ENCODE peak calls at places on chromosomes 6 and 20, in seven cellular contexts. J, R, S, N, B, H and O are unnamed samples. For H3K36me3 and H3K9me3, the result is how much of the 10 kb centered on the place peaks cover.

GRCh38 chr6:113820751-113821150 is 36.4 kb upstream of the MARCKS start:
- DNase-seq in J (no peak), R (peak), S (no peak), N (no peak), B (no peak), H (no peak), O (no peak)

GRCh38 chr6:119484598-119484997 is 135.0 kb upstream of the MAN1A1 start:
- DNase-seq in J (no peak), R (peak), S (no peak), N (no peak), B (no peak), H (no peak), O (no peak)

GRCh38 chr6:136795996-136796395 is 3.7 kb upstream of the MAP3K5 start:
- DNase-seq in J (no peak), R (no peak), S (no peak), N (no peak), B (no peak), H (no peak), O (no peak)

GRCh38 chr20:48390981-48391380 is 436.8 kb downstream of the PREX1 start:
- DNase-seq in J (no peak), R (no peak), S (no peak), N (no peak), B (no peak), H (no peak), O (no peak)

GRCh38 chr6:112310439-112311154 is 36.5 kb upstream of the RFPL4B start:
- DNase-seq in J (no peak), R (no peak), S (no peak), N (no peak), B (no peak), H (no peak), O (no peak)

GRCh38 chr6:122289721-122290501 is 109.5 kb upstream of the HSF2 start:
- DNase-seq in J (no peak), R (peak), S (no peak), N (no peak), B (no peak), H (no peak), O (no peak)

GRCh38 chr6:1497593-1498105 is 108.3 kb downstream of the FOXF2 start:
- DNase-seq in J (no peak), R (no peak), S (no peak), N (no peak), B (no peak), H (no peak), O (no peak)

GRCh38 chr6:13261464-13261994 is 66.8 kb downstream of the TBC1D7 start:
- DNase-seq in J (peak), R (no peak), S (no peak), N (no peak), B (no peak), H (peak), O (no peak)

GRCh38 chr6:160261991-160262718 is 3.5 kb upstream of the SLC22A2 start:
- DNase-seq in J (no peak), R (no peak), S (no peak), N (no peak), B (no peak), H (peak), O (no peak)

GRCh38 chr6:41228616-41229015 is 467 bp downstream of the TREML4 start:
- DNase-seq in J (no peak), R (peak), S (no peak), N (no peak), B (no peak), H (no peak), O (no peak)

GRCh38 chr6:101116337-101116736 is 235.2 kb upstream of the ASCC3 start:
- DNase-seq in J (no peak), R (no peak), S (no peak), N (no peak), B (no peak), H (no peak), O (no peak)

GRCh38 chr20:64212750-64213149 is 42.8 kb upstream of the PCMTD2 start:
- DNase-seq in J (no peak), R (peak), S (peak), N (no peak), B (no peak), H (no peak), O (peak)

GRCh38 chr6:42781811-42782688 is at the start of gene BICRAL:
- DNase-seq in J (peak), R (peak), S (peak), N (peak), B (peak), H (peak), O (peak)

GRCh38 chr6:114162691-114163090 is 180.1 kb downstream of the HS3ST5 start:
- DNase-seq in J (no peak), R (no peak), S (no peak), N (no peak), B (no peak), H (no peak), O (no peak)

GRCh38 chr6:12164508-12164770 is 125.7 kb upstream of the EDN1 start:
- DNase-seq in J (no peak), R (peak), S (no peak), N (no peak), B (no peak), H (no peak), O (no peak)

GRCh38 chr6:12165297-12165696 is 124.9 kb upstream of the EDN1 start:
- DNase-seq in J (no peak), R (no peak), S (no peak), N (no peak), B (no peak), H (no peak), O (no peak)

GRCh38 chr6:12163744-12164507 is 126.2 kb upstream of the EDN1 start:
- DNase-seq in J (no peak), R (no peak), S (no peak), N (no peak), B (no peak), H (no peak), O (no peak)

GRCh38 chr6:12162203-12162602 is 128.0 kb upstream of the EDN1 start:
- DNase-seq in J (no peak), R (no peak), S (no peak), N (no peak), B (no peak), H (no peak), O (no peak)

DNA sequence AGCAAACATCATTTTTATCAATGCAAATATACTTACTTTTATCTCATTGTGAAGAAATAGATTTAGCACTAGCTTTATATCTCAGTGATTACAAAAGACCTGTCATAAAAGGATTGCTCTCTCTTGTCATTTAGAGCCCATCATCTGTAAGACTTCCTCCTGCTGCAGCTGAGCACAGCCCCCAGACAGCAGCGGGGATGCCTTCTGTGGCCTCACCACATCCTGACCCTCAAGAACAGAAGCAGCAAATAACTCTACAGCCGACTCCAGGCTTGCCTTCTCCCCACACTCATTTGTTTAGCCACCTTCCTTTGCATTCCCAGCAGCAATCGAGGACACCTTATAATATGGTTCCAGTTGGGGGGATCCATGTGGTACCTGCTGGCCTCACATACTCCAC is 127.0 kb upstream of the EDN1 start:
- DNase-seq in J (no peak), R (no peak), S (no peak), N (peak), B (no peak), H (peak), O (no peak)
- H3K36me3 ChIP-seq in J (under half), R (under half), S (under half), N (under half), B (under half), H (under half), O (under half)

GRCh38 chr6:164275773-164276172 is 861.3 kb downstream of the QKI start:
- DNase-seq in J (no peak), R (no peak), S (no peak), N (no peak), B (no peak), H (no peak), O (no peak)
- H3K9me3 ChIP-seq in J (under half), R (under half), S (under half), N (under half), B (under half), H (under half), O (under half)

GRCh38 chr20:5234978-5235377 is 81.8 kb downstream of the PROKR2 start:
- DNase-seq in J (no peak), R (no peak), S (no peak), N (no peak), B (no peak), H (no peak), O (no peak)
- H3K36me3 ChIP-seq in J (under half), R (under half), S (under half), N (under half), B (under half), H (under half), O (under half)

DNA sequence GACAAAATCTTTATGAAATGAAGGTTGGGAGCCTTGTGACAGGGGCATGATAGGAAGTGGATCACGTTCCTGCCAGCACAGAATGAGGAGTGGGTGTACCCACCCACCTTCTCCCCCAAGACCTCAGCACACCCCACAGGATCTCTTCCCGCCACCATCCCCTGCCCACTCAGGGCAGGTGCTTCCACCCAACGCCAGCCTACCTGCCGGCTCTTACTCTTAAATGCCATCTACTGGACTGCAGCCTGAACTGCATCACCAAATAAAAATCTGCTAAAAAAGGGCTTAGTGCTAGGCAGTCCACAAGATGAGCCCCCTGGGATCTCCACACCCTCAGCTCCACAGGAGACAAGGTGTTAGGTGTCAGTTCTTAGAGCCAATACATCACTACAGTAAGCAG is 20.6 kb downstream of the DTNBP1 start:
- DNase-seq in J (no peak), R (no peak), S (no peak), N (no peak), B (no peak), H (no peak), O (no peak)
- H3K9me3 ChIP-seq in J (under half), R (under half), S (under half), N (under half), B (under half), H (under half), O (under half)